ENCODE peak calls at places on chromosome 16, in nine cellular contexts. U is transverse colon, Q is esophagus muscularis mucosa, D is vagina, K is HCT116, A is stomach, I is spleen, N is GM23338, F is K562. J is an unnamed sample. For H3K4me1, the result is how much of the 10 kb centered on the place peaks cover.

GRCh38 chr16:67339453-67339852 is 12.8 kb downstream of the LRRC36 start:
- DNase-seq in U (no peak), Q (peak), D (no peak), K (peak), A (no peak), I (no peak), N (peak), F (no peak), J (no peak)

GRCh38 chr16:28984619-28985135 is at the start of gene LAT:
- DNase-seq in U (peak), Q (no peak), D (no peak), K (no peak), A (peak), I (peak), N (no peak), F (no peak), J (peak)

GRCh38 chr16:25747160-25747758 is 55.5 kb downstream of the HS3ST4 start:
- DNase-seq in U (no peak), Q (no peak), D (no peak), K (no peak), A (no peak), I (no peak), N (peak), F (peak), J (no peak)

GRCh38 chr16:81499576-81500380 is 55.2 kb downstream of the CMIP start:
- DNase-seq in U (no peak), Q (no peak), D (no peak), K (no peak), A (no peak), I (peak), N (no peak), F (no peak), J (no peak)

GRCh38 chr16:6247771-6248170 is 1084.9 kb upstream of the RBFOX1 start:
- DNase-seq in U (no peak), Q (no peak), D (no peak), K (no peak), A (no peak), I (no peak), N (no peak), F (no peak), J (no peak)

GRCh38 chr16:69709456-69710084 is 16.8 kb downstream of the NQO1 start:
- DNase-seq in U (no peak), Q (peak), D (no peak), K (peak), A (no peak), I (no peak), N (peak), F (peak), J (no peak)

GRCh38 chr16:30430428-30430970 is 669 bp upstream of the DCTPP1 start:
- DNase-seq in U (no peak), Q (no peak), D (no peak), K (no peak), A (no peak), I (no peak), N (no peak), F (peak), J (no peak)

GRCh38 chr16:85210423-85211169 is 98.3 kb upstream of the CIBAR2 start:
- DNase-seq in U (no peak), Q (no peak), D (no peak), K (no peak), A (no peak), I (no peak), N (no peak), F (no peak), J (no peak)

GRCh38 chr16:71537643-71538042 is 11.4 kb downstream of the CHST4 start:
- DNase-seq in U (peak), Q (no peak), D (no peak), K (peak), A (no peak), I (no peak), N (peak), F (peak), J (no peak)

GRCh38 chr16:31458073-31458834 is 1.0 kb upstream of the ARMC5 start:
- DNase-seq in U (peak), Q (no peak), D (no peak), K (no peak), A (peak), I (peak), N (peak), F (peak), J (peak)

GRCh38 chr16:4273858-4274291 is 1.1 kb upstream of the TFAP4 start:
- DNase-seq in U (peak), Q (peak), D (no peak), K (peak), A (peak), I (peak), N (peak), F (no peak), J (peak)

GRCh38 chr16:54928016-54928356 is 2.7 kb upstream of the IRX5 start:
- DNase-seq in U (no peak), Q (no peak), D (no peak), K (no peak), A (no peak), I (no peak), N (peak), F (no peak), J (peak)

GRCh38 chr16:23595246-23595950 is 718 bp downstream of the NDUFAB1 start:
- DNase-seq in U (peak), Q (no peak), D (no peak), K (no peak), A (no peak), I (no peak), N (peak), F (no peak), J (no peak)

GRCh38 chr16:67395458-67396158 is 2.3 kb upstream of the TPPP3 start:
- DNase-seq in U (no peak), Q (no peak), D (no peak), K (no peak), A (no peak), I (peak), N (no peak), F (no peak), J (no peak)

GRCh38 chr16:53692146-53692545 is 11.5 kb downstream of the RPGRIP1L start:
- DNase-seq in U (no peak), Q (no peak), D (no peak), K (no peak), A (no peak), I (no peak), N (peak), F (no peak), J (no peak)

GRCh38 chr16:64152010-64152767 is 969.7 kb downstream of the CDH11 start:
- DNase-seq in U (no peak), Q (no peak), D (no peak), K (no peak), A (no peak), I (no peak), N (no peak), F (no peak), J (no peak)

GRCh38 chr16:2934450-2934849 is 22.7 kb downstream of the FLYWCH1 start:
- DNase-seq in U (no peak), Q (no peak), D (no peak), K (no peak), A (no peak), I (no peak), N (no peak), F (peak), J (no peak)

GRCh38 chr16:80569440-80570105 is 28.8 kb downstream of the DYNLRB2 start:
- DNase-seq in U (no peak), Q (no peak), D (no peak), K (no peak), A (no peak), I (no peak), N (no peak), F (peak), J (no peak)

GRCh38 chr16:50735629-50736122 is 6.2 kb upstream of the CYLD start:
- DNase-seq in U (no peak), Q (peak), D (no peak), K (no peak), A (no peak), I (no peak), N (no peak), F (no peak), J (no peak)

GRCh38 chr16:58337090-58337444 is 42.2 kb upstream of the PRSS54 start:
- DNase-seq in U (no peak), Q (no peak), D (no peak), K (no peak), A (no peak), I (no peak), N (peak), F (no peak), J (no peak)

GRCh38 chr16:59046335-59046734 is 312.2 kb upstream of the GOT2 start:
- DNase-seq in U (no peak), Q (no peak), D (no peak), K (no peak), A (no peak), I (no peak), N (no peak), F (no peak), J (no peak)

GRCh38 chr16:16092925-16093624 is 130.2 kb downstream of the ABCC6 start:
- DNase-seq in U (no peak), Q (no peak), D (no peak), K (no peak), A (peak), I (no peak), N (no peak), F (no peak), J (no peak)

GRCh38 chr16:86986809-86987487 is 330.2 kb downstream of the C16orf95 start:
- DNase-seq in U (no peak), Q (no peak), D (no peak), K (no peak), A (no peak), I (no peak), N (no peak), F (no peak), J (no peak)

GRCh38 chr16:5060073-5060641 is 5.6 kb downstream of the C16orf89 start:
- DNase-seq in U (no peak), Q (no peak), D (no peak), K (no peak), A (no peak), I (peak), N (no peak), F (peak), J (no peak)

GRCh38 chr16:50615891-50616290 is 65.2 kb downstream of the SNX20 start:
- DNase-seq in U (no peak), Q (no peak), D (no peak), K (no peak), A (no peak), I (no peak), N (no peak), F (no peak), J (no peak)

GRCh38 chr16:47731252-47731651 is 270.1 kb downstream of the PHKB start:
- DNase-seq in U (no peak), Q (peak), D (no peak), K (no peak), A (no peak), I (no peak), N (no peak), F (no peak), J (no peak)

GRCh38 chr16:78275420-78275819 is 176.0 kb downstream of the WWOX start:
- DNase-seq in U (no peak), Q (no peak), D (no peak), K (no peak), A (no peak), I (no peak), N (peak), F (no peak), J (no peak)

GRCh38 chr16:1026784-1027415 is 45.3 kb downstream of the SOX8 start:
- DNase-seq in U (no peak), Q (no peak), D (no peak), K (no peak), A (no peak), I (no peak), N (no peak), F (no peak), J (peak)

GRCh38 chr16:88409296-88410065 is 26.7 kb downstream of the ZNF469 start:
- DNase-seq in U (no peak), Q (no peak), D (no peak), K (no peak), A (no peak), I (no peak), N (no peak), F (peak), J (peak)

GRCh38 chr16:58814348-58814801 is 80.3 kb upstream of the GOT2 start:
- DNase-seq in U (peak), Q (no peak), D (no peak), K (peak), A (peak), I (peak), N (peak), F (peak), J (no peak)

GRCh38 chr16:2365895-2366294 is 25.4 kb upstream of the ABCA3 start:
- DNase-seq in U (no peak), Q (no peak), D (no peak), K (no peak), A (no peak), I (no peak), N (no peak), F (no peak), J (no peak)

GRCh38 chr16:46629331-46629843 is 8.2 kb upstream of the SHCBP1 start:
- DNase-seq in U (no peak), Q (no peak), D (no peak), K (peak), A (no peak), I (no peak), N (peak), F (peak), J (no peak)

GRCh38 chr16:53908731-53909130 is 204.8 kb downstream of the FTO start:
- DNase-seq in U (no peak), Q (no peak), D (no peak), K (no peak), A (no peak), I (no peak), N (no peak), F (no peak), J (no peak)

GRCh38 chr16:4477966-4478365 is 1.8 kb downstream of the HMOX2 start:
- DNase-seq in U (no peak), Q (no peak), D (no peak), K (peak), A (no peak), I (no peak), N (peak), F (no peak), J (no peak)

GRCh38 chr16:5905935-5906334 is 808.3 kb upstream of the EEF2KMT start:
- DNase-seq in U (no peak), Q (no peak), D (no peak), K (no peak), A (no peak), I (no peak), N (no peak), F (no peak), J (no peak)

GRCh38 chr16:26530584-26531289 is 536.0 kb upstream of the C16orf82 start:
- DNase-seq in U (no peak), Q (peak), D (no peak), K (no peak), A (no peak), I (no peak), N (no peak), F (no peak), J (no peak)

GRCh38 chr16:68190745-68191510 is 45.0 kb downstream of the ESRP2 start:
- DNase-seq in U (no peak), Q (no peak), D (no peak), K (no peak), A (no peak), I (no peak), N (no peak), F (no peak), J (no peak)

GRCh38 chr16:72939247-72939646 is 108.7 kb downstream of the ZFHX3 start:
- DNase-seq in U (peak), Q (no peak), D (no peak), K (no peak), A (no peak), I (peak), N (no peak), F (no peak), J (no peak)
- H3K4me1 ChIP-seq in U (under half), Q (half or more), D (half or more), K (under half), A (half or more), I (under half), N (under half), F (under half), J (under half)

GRCh38 chr16:11576427-11577289 is 10.1 kb downstream of the LITAF start:
- DNase-seq in U (no peak), Q (no peak), D (no peak), K (no peak), A (no peak), I (peak), N (no peak), F (no peak), J (no peak)
- TF ChIP-seq POLR2AphosphoS5 in U (no peak), Q (no peak), D (no peak), K (no peak), A (no peak), I (no peak), N (no peak), F (no peak), J (no peak)

DNA sequence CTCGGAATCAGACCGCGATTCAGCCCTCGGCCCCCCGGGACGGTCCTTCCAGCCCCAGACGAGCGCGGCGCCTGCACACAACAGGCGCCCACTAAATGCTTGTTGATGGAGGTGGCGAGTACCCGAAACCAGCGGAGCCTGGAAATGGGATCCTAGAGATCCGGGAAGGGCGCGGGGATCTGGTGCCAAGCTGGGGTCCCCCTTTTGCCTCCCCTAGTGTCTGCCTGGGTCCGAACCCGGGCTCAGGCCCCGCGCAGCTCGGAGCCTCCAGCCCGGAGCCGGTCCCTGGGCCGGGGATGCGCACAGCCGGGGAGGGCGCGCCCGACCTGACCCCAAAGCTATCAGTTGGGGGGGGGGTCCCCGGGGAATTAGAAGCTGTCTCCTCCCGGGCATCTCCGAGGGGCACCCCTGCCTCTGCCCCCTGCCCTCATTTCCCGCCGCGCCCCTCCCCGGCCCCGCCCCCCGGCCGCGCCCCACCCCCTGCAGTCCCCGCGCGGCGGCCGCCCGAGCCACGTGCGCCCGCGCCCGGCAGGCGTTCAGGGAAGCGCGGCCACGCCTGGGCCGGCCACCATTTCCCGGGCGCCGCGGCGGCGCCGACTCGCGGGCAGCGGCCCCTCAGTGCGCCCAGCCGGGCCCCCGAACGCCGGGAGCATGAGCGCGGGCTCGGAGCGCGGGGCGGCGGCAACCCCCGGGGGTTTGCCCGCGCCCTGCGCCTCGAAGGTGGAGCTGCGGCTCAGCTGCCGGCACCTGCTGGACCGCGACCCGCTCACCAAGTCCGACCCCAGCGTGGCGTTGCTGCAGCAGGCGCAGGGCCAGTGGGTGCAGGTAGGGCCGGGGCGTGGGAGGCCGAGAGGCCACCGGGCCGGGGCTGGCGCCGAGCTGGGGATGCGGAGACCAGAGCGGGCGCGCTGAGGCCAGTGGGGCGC is at the start of gene CPNE7:
- DNase-seq in U (no peak), Q (no peak), D (no peak), K (no peak), A (no peak), I (no peak), N (peak), F (peak), J (no peak)
- H3K4me3 ChIP-seq in U (peak), Q (peak), D (peak), K (peak), A (peak), I (peak), N (peak), F (peak), J (peak)

GRCh38 chr16:84103678-84104077 is 13.1 kb downstream of the MBTPS1 start:
- DNase-seq in U (peak), Q (no peak), D (no peak), K (no peak), A (no peak), I (no peak), N (no peak), F (no peak), J (no peak)

GRCh38 chr16:84105286-84105815 is 11.4 kb downstream of the MBTPS1 start:
- DNase-seq in U (no peak), Q (no peak), D (no peak), K (no peak), A (no peak), I (no peak), N (no peak), F (no peak), J (no peak)

GRCh38 chr16:84107921-84108320 is 8.8 kb downstream of the MBTPS1 start:
- DNase-seq in U (no peak), Q (no peak), D (no peak), K (no peak), A (no peak), I (no peak), N (no peak), F (no peak), J (no peak)

GRCh38 chr16:84105948-84106740 is 10.6 kb downstream of the MBTPS1 start:
- DNase-seq in U (no peak), Q (no peak), D (no peak), K (no peak), A (no peak), I (no peak), N (no peak), F (no peak), J (no peak)

DNA sequence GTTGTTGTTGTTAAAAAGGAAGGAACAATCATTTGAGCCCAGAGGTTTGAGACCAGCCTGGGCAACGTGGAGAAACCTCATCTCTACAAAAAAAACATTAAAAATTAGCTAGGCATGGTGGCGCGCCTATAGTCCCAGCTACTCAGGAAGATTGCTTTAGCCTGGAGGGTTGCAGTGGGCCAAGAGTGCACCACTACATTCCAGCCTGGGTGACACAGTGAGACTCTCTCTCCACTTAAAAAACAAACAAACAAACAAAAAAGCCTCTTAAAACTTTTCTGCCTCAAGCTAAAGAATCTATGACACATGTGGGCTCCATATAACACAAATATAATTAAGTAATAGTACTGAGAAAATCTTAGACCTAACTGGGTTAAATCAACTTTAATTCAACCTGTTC is 12.5 kb downstream of the MBTPS1 start:
- DNase-seq in U (no peak), Q (no peak), D (no peak), K (no peak), A (no peak), I (no peak), N (no peak), F (no peak), J (no peak)
- H3K4me1 ChIP-seq in U (under half), Q (under half), D (under half), K (under half), A (half or more), I (under half), N (under half), F (under half), J (under half)

GRCh38 chr16:56316545-56316944 is 108.8 kb downstream of the AMFR start:
- DNase-seq in U (no peak), Q (no peak), D (no peak), K (no peak), A (no peak), I (no peak), N (no peak), F (no peak), J (no peak)
- TF ChIP-seq POLR2AphosphoS5 in U (no peak), Q (no peak), D (no peak), K (no peak), A (no peak), I (no peak), N (no peak), F (no peak), J (no peak)

GRCh38 chr16:75462804-75463203 is 1.7 kb downstream of the TMEM170A start:
- DNase-seq in U (no peak), Q (no peak), D (no peak), K (no peak), A (no peak), I (no peak), N (no peak), F (no peak), J (no peak)
- H3K4me3 ChIP-seq in U (peak), Q (peak), D (no peak), K (peak), A (no peak), I (no peak), N (peak), F (no peak), J (no peak)

DNA sequence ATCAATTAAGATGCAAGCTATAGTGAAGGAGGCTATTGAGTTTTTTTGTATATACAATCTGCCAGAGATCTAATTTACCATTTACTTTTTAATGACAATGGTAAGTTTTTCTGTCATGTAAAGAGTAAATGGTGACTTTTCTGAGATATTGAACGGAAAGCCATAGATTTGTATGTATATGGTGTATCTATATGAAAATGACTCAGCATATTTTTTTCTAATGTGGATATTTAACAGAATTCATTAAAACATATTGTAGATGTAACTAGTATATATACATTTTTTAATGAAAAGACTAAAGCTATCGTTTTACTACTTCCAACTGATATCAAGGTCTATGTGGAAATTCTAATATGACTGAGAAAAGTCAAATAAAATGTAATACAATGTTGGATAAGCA is 34.1 kb downstream of the CNTNAP4 start:
- DNase-seq in U (no peak), Q (no peak), D (no peak), K (no peak), A (no peak), I (no peak), N (no peak), F (no peak), J (no peak)
- H3K4me1 ChIP-seq in U (under half), Q (under half), D (under half), K (under half), A (under half), I (under half), N (under half), F (under half), J (under half)